ENCODE peak calls at places on chromosomes 12 and 14, in nine cellular contexts. One of them, this sample, is unnamed.

GRCh38 chr12:105574056-105574715 is 243.7 kb downstream of the C12orf75 start:
- DNase-seq in endothelial cell: no peak
- DNase-seq in activated CD8-positive, alpha-beta T cell treated with anti-CD3 and anti-CD28 coated beads for 36 hours: no peak
- DNase-seq in omental fat pad: no peak
- DNase-seq in cardiac fibroblast: peak
- DNase-seq in heart left ventricle: no peak
- DNase-seq in heart right ventricle: no peak
- DNase-seq in colonic mucosa: no peak
- DNase-seq in endothelial cell of umbilical vein: no peak
- DNase-seq in this sample: no peak

GRCh38 chr12:92624236-92624635 is 78.6 kb upstream of the PLEKHG7 start:
- DNase-seq in endothelial cell: no peak
- DNase-seq in activated CD8-positive, alpha-beta T cell treated with anti-CD3 and anti-CD28 coated beads for 36 hours: no peak
- DNase-seq in omental fat pad: no peak
- DNase-seq in cardiac fibroblast: peak
- DNase-seq in heart left ventricle: no peak
- DNase-seq in heart right ventricle: no peak
- DNase-seq in colonic mucosa: no peak
- DNase-seq in endothelial cell of umbilical vein: peak
- DNase-seq in this sample: no peak

GRCh38 chr12:118850244-118850825 is 131.0 kb upstream of the SRRM4 start:
- DNase-seq in endothelial cell: peak
- DNase-seq in activated CD8-positive, alpha-beta T cell treated with anti-CD3 and anti-CD28 coated beads for 36 hours: peak
- DNase-seq in omental fat pad: no peak
- DNase-seq in cardiac fibroblast: no peak
- DNase-seq in heart left ventricle: no peak
- DNase-seq in heart right ventricle: no peak
- DNase-seq in colonic mucosa: no peak
- DNase-seq in endothelial cell of umbilical vein: no peak
- DNase-seq in this sample: no peak

GRCh38 chr14:77296155-77296554 is 24.5 kb downstream of the POMT2 start:
- DNase-seq in endothelial cell: no peak
- DNase-seq in activated CD8-positive, alpha-beta T cell treated with anti-CD3 and anti-CD28 coated beads for 36 hours: no peak
- DNase-seq in omental fat pad: no peak
- DNase-seq in cardiac fibroblast: no peak
- DNase-seq in heart left ventricle: no peak
- DNase-seq in heart right ventricle: no peak
- DNase-seq in colonic mucosa: no peak
- DNase-seq in endothelial cell of umbilical vein: no peak
- DNase-seq in this sample: no peak

GRCh38 chr12:46983959-46984833 is 95.2 kb upstream of the PCED1B start:
- DNase-seq in endothelial cell: peak
- DNase-seq in activated CD8-positive, alpha-beta T cell treated with anti-CD3 and anti-CD28 coated beads for 36 hours: peak
- DNase-seq in omental fat pad: no peak
- DNase-seq in cardiac fibroblast: peak
- DNase-seq in heart left ventricle: no peak
- DNase-seq in heart right ventricle: no peak
- DNase-seq in colonic mucosa: peak
- DNase-seq in endothelial cell of umbilical vein: peak
- DNase-seq in this sample: no peak

GRCh38 chr14:24329736-24330135 is 5.1 kb downstream of the ADCY4 start:
- DNase-seq in endothelial cell: no peak
- DNase-seq in activated CD8-positive, alpha-beta T cell treated with anti-CD3 and anti-CD28 coated beads for 36 hours: peak
- DNase-seq in omental fat pad: no peak
- DNase-seq in cardiac fibroblast: no peak
- DNase-seq in heart left ventricle: peak
- DNase-seq in heart right ventricle: peak
- DNase-seq in colonic mucosa: peak
- DNase-seq in endothelial cell of umbilical vein: no peak
- DNase-seq in this sample: no peak

GRCh38 chr12:130084359-130084758 is 77.9 kb upstream of the FZD10 start:
- DNase-seq in endothelial cell: no peak
- DNase-seq in activated CD8-positive, alpha-beta T cell treated with anti-CD3 and anti-CD28 coated beads for 36 hours: no peak
- DNase-seq in omental fat pad: no peak
- DNase-seq in cardiac fibroblast: no peak
- DNase-seq in heart left ventricle: no peak
- DNase-seq in heart right ventricle: no peak
- DNase-seq in colonic mucosa: no peak
- DNase-seq in endothelial cell of umbilical vein: no peak
- DNase-seq in this sample: no peak

GRCh38 chr12:100608776-100609175 is 35.3 kb downstream of the GAS2L3 start:
- DNase-seq in endothelial cell: no peak
- DNase-seq in activated CD8-positive, alpha-beta T cell treated with anti-CD3 and anti-CD28 coated beads for 36 hours: no peak
- DNase-seq in omental fat pad: no peak
- DNase-seq in cardiac fibroblast: no peak
- DNase-seq in heart left ventricle: no peak
- DNase-seq in heart right ventricle: peak
- DNase-seq in colonic mucosa: no peak
- DNase-seq in endothelial cell of umbilical vein: no peak
- DNase-seq in this sample: no peak

GRCh38 chr12:38141861-38142260 is 174.7 kb upstream of the ALG10B start:
- DNase-seq in endothelial cell: no peak
- DNase-seq in activated CD8-positive, alpha-beta T cell treated with anti-CD3 and anti-CD28 coated beads for 36 hours: no peak
- DNase-seq in omental fat pad: no peak
- DNase-seq in cardiac fibroblast: no peak
- DNase-seq in heart left ventricle: no peak
- DNase-seq in heart right ventricle: no peak
- DNase-seq in colonic mucosa: no peak
- DNase-seq in endothelial cell of umbilical vein: no peak
- DNase-seq in this sample: no peak

GRCh38 chr12:38144601-38145436 is 171.8 kb upstream of the ALG10B start:
- DNase-seq in endothelial cell: no peak
- DNase-seq in activated CD8-positive, alpha-beta T cell treated with anti-CD3 and anti-CD28 coated beads for 36 hours: no peak
- DNase-seq in omental fat pad: no peak
- DNase-seq in cardiac fibroblast: no peak
- DNase-seq in heart left ventricle: no peak
- DNase-seq in heart right ventricle: no peak
- DNase-seq in colonic mucosa: no peak
- DNase-seq in endothelial cell of umbilical vein: no peak
- DNase-seq in this sample: peak

GRCh38 chr12:38141239-38141638 is 175.3 kb upstream of the ALG10B start:
- DNase-seq in endothelial cell: no peak
- DNase-seq in activated CD8-positive, alpha-beta T cell treated with anti-CD3 and anti-CD28 coated beads for 36 hours: no peak
- DNase-seq in omental fat pad: no peak
- DNase-seq in cardiac fibroblast: no peak
- DNase-seq in heart left ventricle: no peak
- DNase-seq in heart right ventricle: no peak
- DNase-seq in colonic mucosa: no peak
- DNase-seq in endothelial cell of umbilical vein: no peak
- DNase-seq in this sample: no peak

GRCh38 chr12:38144049-38144448 is 172.5 kb upstream of the ALG10B start:
- DNase-seq in endothelial cell: no peak
- DNase-seq in activated CD8-positive, alpha-beta T cell treated with anti-CD3 and anti-CD28 coated beads for 36 hours: no peak
- DNase-seq in omental fat pad: no peak
- DNase-seq in cardiac fibroblast: no peak
- DNase-seq in heart left ventricle: no peak
- DNase-seq in heart right ventricle: no peak
- DNase-seq in colonic mucosa: no peak
- DNase-seq in endothelial cell of umbilical vein: no peak
- DNase-seq in this sample: no peak

DNA sequence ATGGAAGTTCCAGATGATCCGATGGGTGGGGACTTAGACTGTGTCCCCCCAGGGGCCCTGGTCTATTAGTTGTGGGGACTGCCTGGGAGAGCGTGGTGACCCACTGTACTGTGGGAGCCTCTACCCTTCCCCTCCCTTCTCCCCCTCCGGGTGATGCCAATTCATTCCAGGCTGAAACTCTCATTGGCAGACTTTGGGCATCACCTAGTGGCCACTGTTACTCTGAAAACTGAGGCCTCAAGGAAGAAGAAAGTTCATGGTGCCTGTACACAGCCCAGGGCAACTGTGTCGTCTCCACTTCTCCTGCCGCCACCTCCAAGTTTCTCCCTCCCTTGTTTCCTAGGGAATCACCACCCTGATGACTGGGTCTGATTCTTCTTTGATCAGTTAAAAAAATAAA is 173.6 kb upstream of the ALG10B start:
- DNase-seq in endothelial cell: no peak
- DNase-seq in activated CD8-positive, alpha-beta T cell treated with anti-CD3 and anti-CD28 coated beads for 36 hours: no peak
- DNase-seq in omental fat pad: no peak
- DNase-seq in cardiac fibroblast: no peak
- DNase-seq in heart left ventricle: no peak
- DNase-seq in heart right ventricle: no peak
- DNase-seq in colonic mucosa: no peak
- DNase-seq in endothelial cell of umbilical vein: no peak
- DNase-seq in this sample: no peak
- TF ChIP-seq CTCF in endothelial cell: no peak
- TF ChIP-seq CTCF in activated CD8-positive, alpha-beta T cell treated with anti-CD3 and anti-CD28 coated beads for 36 hours: no peak
- TF ChIP-seq CTCF in omental fat pad: no peak
- TF ChIP-seq CTCF in cardiac fibroblast: no peak
- TF ChIP-seq CTCF in heart left ventricle: no peak
- TF ChIP-seq CTCF in heart right ventricle: no peak
- TF ChIP-seq CTCF in colonic mucosa: no peak
- TF ChIP-seq CTCF in endothelial cell of umbilical vein: no peak
- TF ChIP-seq CTCF in this sample: no peak

GRCh38 chr14:99658218-99658617 is 13.3 kb downstream of the HHIPL1 start:
- DNase-seq in endothelial cell: no peak
- DNase-seq in activated CD8-positive, alpha-beta T cell treated with anti-CD3 and anti-CD28 coated beads for 36 hours: no peak
- DNase-seq in omental fat pad: no peak
- DNase-seq in cardiac fibroblast: no peak
- DNase-seq in heart left ventricle: no peak
- DNase-seq in heart right ventricle: no peak
- DNase-seq in colonic mucosa: no peak
- DNase-seq in endothelial cell of umbilical vein: no peak
- DNase-seq in this sample: no peak

GRCh38 chr14:99660794-99661193 is 15.9 kb downstream of the HHIPL1 start:
- DNase-seq in endothelial cell: no peak
- DNase-seq in activated CD8-positive, alpha-beta T cell treated with anti-CD3 and anti-CD28 coated beads for 36 hours: no peak
- DNase-seq in omental fat pad: no peak
- DNase-seq in cardiac fibroblast: no peak
- DNase-seq in heart left ventricle: no peak
- DNase-seq in heart right ventricle: no peak
- DNase-seq in colonic mucosa: no peak
- DNase-seq in endothelial cell of umbilical vein: no peak
- DNase-seq in this sample: no peak

GRCh38 chr14:99657645-99658155 is 12.8 kb downstream of the HHIPL1 start:
- DNase-seq in endothelial cell: no peak
- DNase-seq in activated CD8-positive, alpha-beta T cell treated with anti-CD3 and anti-CD28 coated beads for 36 hours: no peak
- DNase-seq in omental fat pad: no peak
- DNase-seq in cardiac fibroblast: no peak
- DNase-seq in heart left ventricle: no peak
- DNase-seq in heart right ventricle: no peak
- DNase-seq in colonic mucosa: no peak
- DNase-seq in endothelial cell of umbilical vein: no peak
- DNase-seq in this sample: no peak

GRCh38 chr14:99660006-99660566 is 15.2 kb downstream of the HHIPL1 start:
- DNase-seq in endothelial cell: no peak
- DNase-seq in activated CD8-positive, alpha-beta T cell treated with anti-CD3 and anti-CD28 coated beads for 36 hours: no peak
- DNase-seq in omental fat pad: no peak
- DNase-seq in cardiac fibroblast: no peak
- DNase-seq in heart left ventricle: no peak
- DNase-seq in heart right ventricle: no peak
- DNase-seq in colonic mucosa: no peak
- DNase-seq in endothelial cell of umbilical vein: no peak
- DNase-seq in this sample: no peak

DNA sequence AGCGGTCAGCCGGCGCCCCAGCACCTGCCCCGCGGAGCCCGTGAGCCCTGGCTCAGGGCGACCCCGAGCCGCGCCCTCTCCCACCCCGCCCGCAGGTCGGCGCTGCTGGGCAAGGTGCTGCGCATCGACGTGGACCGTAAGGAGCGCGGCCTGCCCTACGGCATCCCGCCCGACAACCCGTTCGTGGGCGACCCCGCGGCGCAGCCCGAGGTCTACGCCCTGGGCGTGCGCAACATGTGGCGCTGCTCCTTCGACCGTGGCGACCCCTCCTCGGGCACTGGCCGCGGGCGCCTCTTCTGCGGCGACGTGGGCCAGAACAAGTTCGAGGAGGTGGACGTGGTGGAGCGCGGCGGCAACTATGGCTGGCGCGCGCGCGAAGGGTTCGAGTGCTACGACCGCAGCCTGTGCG is 14.4 kb downstream of the HHIPL1 start:
- DNase-seq in endothelial cell: peak
- DNase-seq in activated CD8-positive, alpha-beta T cell treated with anti-CD3 and anti-CD28 coated beads for 36 hours: peak
- DNase-seq in omental fat pad: no peak
- DNase-seq in cardiac fibroblast: no peak
- DNase-seq in heart left ventricle: no peak
- DNase-seq in heart right ventricle: no peak
- DNase-seq in colonic mucosa: no peak
- DNase-seq in endothelial cell of umbilical vein: no peak
- DNase-seq in this sample: no peak
- TF ChIP-seq CTCF in endothelial cell: peak
- TF ChIP-seq CTCF in activated CD8-positive, alpha-beta T cell treated with anti-CD3 and anti-CD28 coated beads for 36 hours: no peak
- TF ChIP-seq CTCF in omental fat pad: no peak
- TF ChIP-seq CTCF in cardiac fibroblast: no peak
- TF ChIP-seq CTCF in heart left ventricle: no peak
- TF ChIP-seq CTCF in heart right ventricle: no peak
- TF ChIP-seq CTCF in colonic mucosa: no peak
- TF ChIP-seq CTCF in endothelial cell of umbilical vein: peak
- TF ChIP-seq CTCF in this sample: no peak

GRCh38 chr12:123762715-123763052 is 583 bp downstream of the DNAH10 start:
- DNase-seq in endothelial cell: no peak
- DNase-seq in activated CD8-positive, alpha-beta T cell treated with anti-CD3 and anti-CD28 coated beads for 36 hours: no peak
- DNase-seq in omental fat pad: no peak
- DNase-seq in cardiac fibroblast: no peak
- DNase-seq in heart left ventricle: no peak
- DNase-seq in heart right ventricle: no peak
- DNase-seq in colonic mucosa: peak
- DNase-seq in endothelial cell of umbilical vein: no peak
- DNase-seq in this sample: no peak

GRCh38 chr12:123763093-123763492 is 992 bp downstream of the DNAH10 start:
- DNase-seq in endothelial cell: no peak
- DNase-seq in activated CD8-positive, alpha-beta T cell treated with anti-CD3 and anti-CD28 coated beads for 36 hours: no peak
- DNase-seq in omental fat pad: no peak
- DNase-seq in cardiac fibroblast: no peak
- DNase-seq in heart left ventricle: no peak
- DNase-seq in heart right ventricle: no peak
- DNase-seq in colonic mucosa: peak
- DNase-seq in endothelial cell of umbilical vein: no peak
- DNase-seq in this sample: no peak

GRCh38 chr12:123764109-123764508 is 2.0 kb downstream of the DNAH10 start:
- DNase-seq in endothelial cell: no peak
- DNase-seq in activated CD8-positive, alpha-beta T cell treated with anti-CD3 and anti-CD28 coated beads for 36 hours: no peak
- DNase-seq in omental fat pad: no peak
- DNase-seq in cardiac fibroblast: no peak
- DNase-seq in heart left ventricle: no peak
- DNase-seq in heart right ventricle: no peak
- DNase-seq in colonic mucosa: no peak
- DNase-seq in endothelial cell of umbilical vein: no peak
- DNase-seq in this sample: no peak

GRCh38 chr12:123765504-123766035 is 3.5 kb downstream of the DNAH10 start:
- DNase-seq in endothelial cell: no peak
- DNase-seq in activated CD8-positive, alpha-beta T cell treated with anti-CD3 and anti-CD28 coated beads for 36 hours: no peak
- DNase-seq in omental fat pad: no peak
- DNase-seq in cardiac fibroblast: no peak
- DNase-seq in heart left ventricle: no peak
- DNase-seq in heart right ventricle: no peak
- DNase-seq in colonic mucosa: no peak
- DNase-seq in endothelial cell of umbilical vein: no peak
- DNase-seq in this sample: no peak

DNA sequence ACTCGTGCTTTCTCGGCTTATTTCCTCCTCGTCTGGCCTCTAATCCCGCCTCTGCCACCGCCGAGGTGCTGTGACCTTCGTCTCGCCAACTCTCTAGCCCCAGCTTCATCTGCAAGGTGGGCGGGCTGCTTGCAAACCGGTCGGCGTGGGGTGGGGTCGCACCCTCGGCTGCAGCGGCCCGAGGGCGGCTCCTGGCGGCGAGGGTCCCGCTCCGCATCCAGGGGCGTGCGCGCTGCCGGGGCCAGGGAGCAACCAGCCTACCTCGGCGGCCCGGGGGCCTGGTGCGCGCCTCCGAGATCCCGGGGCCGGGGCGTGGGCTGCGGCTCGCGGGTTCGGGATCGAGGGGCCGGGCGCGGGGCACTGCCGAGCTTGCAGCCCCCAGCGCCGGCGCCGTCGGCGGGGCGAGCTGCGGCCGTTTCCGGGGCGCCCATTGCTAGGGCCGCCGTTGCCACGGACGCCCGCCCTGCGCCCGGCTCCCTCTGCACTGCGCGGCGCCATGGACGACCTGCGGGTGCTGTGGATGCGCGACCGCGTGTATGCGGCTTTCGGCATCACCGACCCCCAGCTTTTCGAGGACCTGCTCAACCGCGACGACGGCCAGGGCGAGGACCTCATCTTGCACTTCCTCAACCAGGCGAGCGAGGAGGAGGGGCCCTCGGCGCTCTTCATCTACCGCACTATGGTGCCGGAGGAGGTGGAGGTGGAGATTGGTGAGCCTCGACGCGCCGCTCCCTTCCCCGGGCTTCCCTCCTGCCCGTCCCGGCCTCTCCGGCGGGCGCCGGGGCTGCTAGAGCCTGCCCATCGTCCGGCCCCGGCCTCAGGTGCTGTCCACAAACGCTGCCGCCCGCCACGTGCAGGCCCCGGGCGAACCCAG is at the start of gene DNAH10:
- DNase-seq in endothelial cell: peak
- DNase-seq in activated CD8-positive, alpha-beta T cell treated with anti-CD3 and anti-CD28 coated beads for 36 hours: peak
- DNase-seq in omental fat pad: no peak
- DNase-seq in cardiac fibroblast: peak
- DNase-seq in heart left ventricle: no peak
- DNase-seq in heart right ventricle: no peak
- DNase-seq in colonic mucosa: peak
- DNase-seq in endothelial cell of umbilical vein: peak
- DNase-seq in this sample: no peak
- TF ChIP-seq CTCF in endothelial cell: peak
- TF ChIP-seq CTCF in activated CD8-positive, alpha-beta T cell treated with anti-CD3 and anti-CD28 coated beads for 36 hours: peak
- TF ChIP-seq CTCF in omental fat pad: no peak
- TF ChIP-seq CTCF in cardiac fibroblast: no peak
- TF ChIP-seq CTCF in heart left ventricle: no peak
- TF ChIP-seq CTCF in heart right ventricle: peak
- TF ChIP-seq CTCF in colonic mucosa: no peak
- TF ChIP-seq CTCF in endothelial cell of umbilical vein: peak
- TF ChIP-seq CTCF in this sample: peak

DNA sequence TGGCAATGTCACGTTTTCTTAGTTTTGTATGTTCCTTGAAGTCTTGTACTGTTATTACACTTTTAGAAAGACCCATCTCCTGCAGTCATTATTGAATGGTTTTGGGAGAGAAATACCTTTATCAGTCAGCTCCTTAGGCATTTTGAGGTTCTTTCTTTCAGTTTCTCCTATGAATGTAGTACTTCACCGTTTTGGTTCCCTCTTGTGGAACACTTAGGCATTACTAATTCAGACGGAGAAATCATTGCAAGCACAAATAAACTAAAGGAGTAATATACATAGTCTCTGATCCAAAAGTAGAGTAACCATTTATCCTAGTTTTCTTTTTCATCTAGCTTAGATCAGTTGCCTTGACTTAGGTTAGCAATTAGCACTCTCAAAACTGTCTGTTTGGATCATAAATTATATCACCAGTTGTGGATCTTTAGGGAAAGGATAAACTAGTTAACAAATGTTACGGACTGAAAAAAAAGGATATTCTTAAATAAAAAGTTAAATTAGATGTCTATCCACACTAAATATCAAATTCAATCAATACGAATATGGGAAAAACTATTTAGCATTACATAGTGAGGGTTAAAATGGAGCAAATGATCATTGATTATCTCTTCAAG is 1538.3 kb upstream of the SEL1L start:
- DNase-seq in endothelial cell: peak
- DNase-seq in activated CD8-positive, alpha-beta T cell treated with anti-CD3 and anti-CD28 coated beads for 36 hours: no peak
- DNase-seq in omental fat pad: no peak
- DNase-seq in cardiac fibroblast: no peak
- DNase-seq in heart left ventricle: no peak
- DNase-seq in heart right ventricle: no peak
- DNase-seq in colonic mucosa: no peak
- DNase-seq in endothelial cell of umbilical vein: no peak
- DNase-seq in this sample: no peak
- TF ChIP-seq CTCF in endothelial cell: peak
- TF ChIP-seq CTCF in activated CD8-positive, alpha-beta T cell treated with anti-CD3 and anti-CD28 coated beads for 36 hours: no peak
- TF ChIP-seq CTCF in omental fat pad: no peak
- TF ChIP-seq CTCF in cardiac fibroblast: peak
- TF ChIP-seq CTCF in heart left ventricle: no peak
- TF ChIP-seq CTCF in heart right ventricle: no peak
- TF ChIP-seq CTCF in colonic mucosa: no peak
- TF ChIP-seq CTCF in endothelial cell of umbilical vein: no peak
- TF ChIP-seq CTCF in this sample: peak